ENCODE peak calls at places on chromosomes 2 and 18, in six cellular contexts. O is endothelial cell of umbilical vein, C is astrocyte, R is body of pancreas, U is GM23248, Y is tibial artery. X is an unnamed sample.

GRCh38 chr2:181943411-181944124 is 42.1 kb upstream of the PPP1R1C start:
- DNase-seq in O (no peak), C (no peak), R (no peak), U (no peak), Y (no peak), X (no peak)

GRCh38 chr2:66455490-66455889 is 20.6 kb downstream of the MEIS1 start:
- DNase-seq in O (no peak), C (no peak), R (no peak), U (no peak), Y (no peak), X (no peak)

GRCh38 chr2:226114436-226114835 is 685.2 kb downstream of the IRS1 start:
- DNase-seq in O (no peak), C (peak; percentile 38), R (no peak), U (no peak), Y (no peak), X (no peak)

GRCh38 chr2:150487537-150488429 is at the start of gene RND3:
- DNase-seq in O (peak; percentile 99), C (peak; percentile 96), R (peak; percentile 97), U (peak; percentile 99), Y (peak; percentile 99), X (peak; percentile 95)

GRCh38 chr2:240644171-240644651 is 18.9 kb downstream of the GPR35 start:
- DNase-seq in O (no peak), C (no peak), R (no peak), U (no peak), Y (no peak), X (no peak)

GRCh38 chr2:220674033-220674432 is 898.1 kb downstream of the EPHA4 start:
- DNase-seq in O (no peak), C (no peak), R (no peak), U (no peak), Y (no peak), X (no peak)

GRCh38 chr2:190999949-191000665 is 13.9 kb downstream of the STAT1 start:
- DNase-seq in O (no peak), C (no peak), R (no peak), U (no peak), Y (no peak), X (no peak)

GRCh38 chr2:130241041-130241707 is 42.9 kb upstream of the TUBA3E start:
- DNase-seq in O (peak; percentile 61), C (peak; percentile 39), R (no peak), U (no peak), Y (no peak), X (no peak)

DNA sequence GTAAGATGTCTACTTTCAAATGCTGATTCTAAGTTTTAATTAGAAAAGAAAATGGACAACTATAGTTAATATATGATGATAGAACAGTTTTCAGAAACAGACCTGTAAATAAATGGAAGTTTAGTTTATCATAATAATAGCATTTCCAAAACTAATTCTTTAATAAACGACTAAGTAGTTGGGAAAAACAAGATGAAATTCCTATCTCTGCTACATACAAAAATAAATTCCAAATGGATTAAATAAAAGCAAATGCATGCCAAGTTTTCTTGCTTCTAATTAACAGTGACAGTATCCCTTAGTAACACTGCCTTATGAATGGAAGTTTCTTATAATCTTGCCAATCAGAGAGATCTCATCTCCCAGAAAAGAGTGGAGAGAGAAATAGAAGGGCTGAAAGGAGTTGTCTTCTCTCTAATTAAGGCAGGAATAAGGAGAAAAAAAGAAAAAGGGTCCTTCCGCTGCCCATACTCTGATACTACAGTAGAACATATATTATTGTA is 133.9 kb downstream of the GFPT1 start:
- DNase-seq in O (peak; percentile 41), C (peak; percentile 61), R (no peak), U (peak; percentile 63), Y (no peak), X (no peak)
- H3K4me3 ChIP-seq in O (no peak overlapping the region), C (no peak overlapping the region), R (no peak overlapping the region), U (peak overlapping the region; percentile 6), Y (no peak overlapping the region), X (no peak overlapping the region)

GRCh38 chr2:171811229-171811628 is 82.8 kb downstream of the SLC25A12 start:
- DNase-seq in O (peak; percentile 61), C (no peak), R (no peak), U (peak; percentile 56), Y (no peak), X (no peak)
- H3K36me3 ChIP-seq in O (no peaks in the 10 kb centered on the region), C (peaks cover 6% of the 10 kb centered on the region), R (no peaks in the 10 kb centered on the region), U (no peaks in the 10 kb centered on the region), Y (peaks cover 8% of the 10 kb centered on the region), X (peaks cover 1% of the 10 kb centered on the region)

DNA sequence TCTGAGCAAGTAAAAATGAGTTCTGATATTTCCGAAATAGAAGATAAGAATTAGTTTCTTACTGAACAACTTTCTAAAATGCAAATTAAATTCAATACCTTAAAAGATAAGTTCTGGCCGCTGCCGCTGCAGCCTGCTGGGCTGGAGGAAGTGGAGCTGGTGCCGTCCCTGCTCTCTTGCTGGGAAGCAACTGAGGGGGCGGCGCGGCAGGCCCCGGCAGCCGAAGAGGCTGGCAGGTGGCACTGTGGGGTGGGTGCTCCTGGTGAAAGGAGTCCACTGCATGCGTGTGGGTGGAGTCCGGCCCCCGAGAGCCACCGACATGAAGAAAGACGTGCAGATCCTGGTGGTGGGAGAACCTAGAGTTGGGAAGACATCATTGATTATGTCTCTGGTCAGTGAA is 89.5 kb upstream of the ZNF519 start:
- DNase-seq in O (no peak), C (no peak), R (no peak), U (no peak), Y (no peak), X (no peak)
- H3K4me3 ChIP-seq in O (no peak overlapping the region), C (no peak overlapping the region), R (no peak overlapping the region), U (no peak overlapping the region), Y (no peak overlapping the region), X (no peak overlapping the region)

GRCh38 chr2:104816146-104816545 is 37.8 kb upstream of the POU3F3 start:
- DNase-seq in O (no peak), C (no peak), R (no peak), U (no peak), Y (no peak), X (no peak)
- H3K36me3 ChIP-seq in O (no peaks in the 10 kb centered on the region), C (no peaks in the 10 kb centered on the region), R (no peaks in the 10 kb centered on the region), U (no peaks in the 10 kb centered on the region), Y (no peaks in the 10 kb centered on the region), X (no peaks in the 10 kb centered on the region)

DNA sequence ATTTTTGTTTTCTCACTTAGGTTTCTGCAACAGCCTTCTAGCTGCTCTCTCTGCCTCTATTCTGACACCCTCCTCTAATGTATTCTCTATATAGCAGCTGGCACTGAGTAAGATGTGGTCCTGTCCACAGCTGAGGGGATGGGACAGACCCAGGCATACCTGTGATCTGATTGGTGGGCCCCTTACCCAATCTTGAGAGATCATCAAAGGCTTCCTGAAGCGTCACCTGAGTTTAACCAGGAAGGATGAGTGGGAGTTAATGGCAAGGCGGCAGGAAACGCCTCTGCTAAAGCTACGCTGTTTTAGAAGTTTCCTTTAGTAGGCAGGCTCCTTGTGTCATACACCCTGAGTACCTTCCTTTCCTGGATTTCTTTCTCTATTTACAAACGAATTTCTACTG is 5.7 kb upstream of the TET3 start:
- DNase-seq in O (no peak), C (no peak), R (no peak), U (no peak), Y (no peak), X (no peak)
- H3K4me3 ChIP-seq in O (no peak overlapping the region), C (no peak overlapping the region), R (no peak overlapping the region), U (no peak overlapping the region), Y (no peak overlapping the region), X (no peak overlapping the region)

DNA sequence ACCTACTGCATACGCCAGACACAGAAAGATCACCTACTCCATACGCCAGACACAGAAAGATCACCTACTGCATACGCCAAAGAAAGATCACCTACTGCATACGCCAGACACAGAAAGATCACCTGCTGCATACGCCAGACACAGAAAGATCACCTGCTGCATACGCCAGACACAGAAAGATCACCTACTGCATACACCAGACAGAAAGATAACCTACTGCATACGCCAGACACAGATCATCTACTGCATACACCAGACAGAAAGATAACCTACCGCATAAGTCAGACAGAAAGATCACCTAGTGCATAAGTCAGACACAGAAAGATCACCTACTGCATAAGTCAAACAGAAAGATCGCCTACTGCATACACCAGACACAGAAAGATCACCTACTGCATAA is 25.8 kb downstream of the COA5 start:
- DNase-seq in O (no peak), C (no peak), R (no peak), U (no peak), Y (no peak), X (no peak)
- H3K36me3 ChIP-seq in O (no peaks in the 10 kb centered on the region), C (peaks cover 9% of the 10 kb centered on the region), R (no peaks in the 10 kb centered on the region), U (no peaks in the 10 kb centered on the region), Y (peaks cover 17% of the 10 kb centered on the region), X (peaks cover 7% of the 10 kb centered on the region)

X was measured in BJ.